ENCODE peak calls at places on chromosome 3, in four cellular contexts. One of them, this sample, is unnamed.

GRCh38 chr3:149512073-149512782 is 37.7 kb downstream of the TM4SF4 start:
- DNase-seq in SK-N-SH: peak
- DNase-seq in K562: peak
- DNase-seq in GM12878: no peak
- DNase-seq in this sample: no peak

GRCh38 chr3:87576752-87577151 is 300.4 kb upstream of the POU1F1 start:
- DNase-seq in SK-N-SH: no peak
- DNase-seq in K562: no peak
- DNase-seq in GM12878: no peak
- DNase-seq in this sample: no peak

GRCh38 chr3:188345223-188345622 is 191.3 kb downstream of the LPP start:
- DNase-seq in SK-N-SH: no peak
- DNase-seq in K562: no peak
- DNase-seq in GM12878: no peak
- DNase-seq in this sample: no peak

GRCh38 chr3:117052356-117052755 is 342.8 kb downstream of the TUSC7 start:
- DNase-seq in SK-N-SH: no peak
- DNase-seq in K562: no peak
- DNase-seq in GM12878: no peak
- DNase-seq in this sample: no peak

GRCh38 chr3:184481924-184482671 is 79.5 kb upstream of the EPHB3 start:
- DNase-seq in SK-N-SH: no peak
- DNase-seq in K562: no peak
- DNase-seq in GM12878: no peak
- DNase-seq in this sample: no peak

GRCh38 chr3:73625124-73625665 is 454 bp upstream of the PDZRN3 start:
- DNase-seq in SK-N-SH: peak
- DNase-seq in K562: no peak
- DNase-seq in GM12878: no peak
- DNase-seq in this sample: peak

GRCh38 chr3:59658236-59658635 is 608.4 kb upstream of the CFAP20DC start:
- DNase-seq in SK-N-SH: no peak
- DNase-seq in K562: no peak
- DNase-seq in GM12878: no peak
- DNase-seq in this sample: no peak

GRCh38 chr3:87900061-87900460 is 158.7 kb downstream of the CGGBP1 start:
- DNase-seq in SK-N-SH: peak
- DNase-seq in K562: no peak
- DNase-seq in GM12878: no peak
- DNase-seq in this sample: no peak

GRCh38 chr3:95715137-95715536 is 1099.3 kb upstream of the EPHA6 start:
- DNase-seq in SK-N-SH: no peak
- DNase-seq in K562: no peak
- DNase-seq in GM12878: no peak
- DNase-seq in this sample: no peak

GRCh38 chr3:184188080-184188479 is 2.1 kb downstream of the ABCF3 start:
- DNase-seq in SK-N-SH: no peak
- DNase-seq in K562: no peak
- DNase-seq in GM12878: no peak
- DNase-seq in this sample: no peak

GRCh38 chr3:49346797-49347251 is 7.0 kb upstream of the USP4 start:
- DNase-seq in SK-N-SH: no peak
- DNase-seq in K562: no peak
- DNase-seq in GM12878: no peak
- DNase-seq in this sample: no peak

GRCh38 chr3:148173836-148174235 is 523.9 kb upstream of the AGTR1 start:
- DNase-seq in SK-N-SH: no peak
- DNase-seq in K562: no peak
- DNase-seq in GM12878: peak
- DNase-seq in this sample: no peak

GRCh38 chr3:150469031-150469930 is 61.2 kb downstream of the TSC22D2 start:
- DNase-seq in SK-N-SH: no peak
- DNase-seq in K562: peak
- DNase-seq in GM12878: no peak
- DNase-seq in this sample: no peak

GRCh38 chr3:185824467-185825378 is at the start of gene IGF2BP2:
- DNase-seq in SK-N-SH: peak
- DNase-seq in K562: peak
- DNase-seq in GM12878: no peak
- DNase-seq in this sample: no peak

GRCh38 chr3:188220988-188221818 is 67.2 kb downstream of the LPP start:
- DNase-seq in SK-N-SH: no peak
- DNase-seq in K562: no peak
- DNase-seq in GM12878: no peak
- DNase-seq in this sample: no peak

GRCh38 chr3:189824629-189825312 is 193.6 kb downstream of the TP63 start:
- DNase-seq in SK-N-SH: no peak
- DNase-seq in K562: no peak
- DNase-seq in GM12878: no peak
- DNase-seq in this sample: no peak

GRCh38 chr3:38270606-38271005 is 5.0 kb downstream of the SLC22A13 start:
- DNase-seq in SK-N-SH: no peak
- DNase-seq in K562: no peak
- DNase-seq in GM12878: no peak
- DNase-seq in this sample: no peak

GRCh38 chr3:77189684-77190083 is 149.8 kb downstream of the ROBO2 start:
- DNase-seq in SK-N-SH: no peak
- DNase-seq in K562: no peak
- DNase-seq in GM12878: no peak
- DNase-seq in this sample: no peak

GRCh38 chr3:122767690-122768372 is 25.8 kb downstream of the HSPBAP1 start:
- DNase-seq in SK-N-SH: no peak
- DNase-seq in K562: no peak
- DNase-seq in GM12878: no peak
- DNase-seq in this sample: no peak

GRCh38 chr3:8589880-8590556 is 54.6 kb downstream of the SSUH2 start:
- DNase-seq in SK-N-SH: no peak
- DNase-seq in K562: no peak
- DNase-seq in GM12878: no peak
- DNase-seq in this sample: no peak

GRCh38 chr3:45546223-45546622 is 48.3 kb upstream of the LIMD1 start:
- DNase-seq in SK-N-SH: no peak
- DNase-seq in K562: no peak
- DNase-seq in GM12878: no peak
- DNase-seq in this sample: no peak

GRCh38 chr3:46874430-46874829 is 3.1 kb upstream of the PTH1R start:
- DNase-seq in SK-N-SH: no peak
- DNase-seq in K562: no peak
- DNase-seq in GM12878: no peak
- DNase-seq in this sample: no peak
- TF ChIP-seq YY1 in SK-N-SH: no peak
- TF ChIP-seq YY1 in K562: no peak
- TF ChIP-seq YY1 in GM12878: no peak
- TF ChIP-seq YY1 in this sample: no peak

GRCh38 chr3:94311651-94312050 is 248.8 kb downstream of the NSUN3 start:
- DNase-seq in SK-N-SH: no peak
- DNase-seq in K562: no peak
- DNase-seq in GM12878: no peak
- DNase-seq in this sample: no peak
- TF ChIP-seq NRF1 in SK-N-SH: no peak
- TF ChIP-seq NRF1 in K562: no peak
- TF ChIP-seq NRF1 in GM12878: no peak
- TF ChIP-seq NRF1 in this sample: no peak

GRCh38 chr3:115626711-115627110 is 3.4 kb downstream of the GAP43 start:
- DNase-seq in SK-N-SH: no peak
- DNase-seq in K562: no peak
- DNase-seq in GM12878: no peak
- DNase-seq in this sample: no peak

GRCh38 chr3:115623414-115623868 is at the start of gene GAP43:
- DNase-seq in SK-N-SH: peak
- DNase-seq in K562: no peak
- DNase-seq in GM12878: no peak
- DNase-seq in this sample: peak

GRCh38 chr3:115626006-115626409 is 2.7 kb downstream of the GAP43 start:
- DNase-seq in SK-N-SH: no peak
- DNase-seq in K562: no peak
- DNase-seq in GM12878: no peak
- DNase-seq in this sample: no peak

GRCh38 chr3:115624898-115625297 is 1.6 kb downstream of the GAP43 start:
- DNase-seq in SK-N-SH: no peak
- DNase-seq in K562: no peak
- DNase-seq in GM12878: no peak
- DNase-seq in this sample: no peak

DNA sequence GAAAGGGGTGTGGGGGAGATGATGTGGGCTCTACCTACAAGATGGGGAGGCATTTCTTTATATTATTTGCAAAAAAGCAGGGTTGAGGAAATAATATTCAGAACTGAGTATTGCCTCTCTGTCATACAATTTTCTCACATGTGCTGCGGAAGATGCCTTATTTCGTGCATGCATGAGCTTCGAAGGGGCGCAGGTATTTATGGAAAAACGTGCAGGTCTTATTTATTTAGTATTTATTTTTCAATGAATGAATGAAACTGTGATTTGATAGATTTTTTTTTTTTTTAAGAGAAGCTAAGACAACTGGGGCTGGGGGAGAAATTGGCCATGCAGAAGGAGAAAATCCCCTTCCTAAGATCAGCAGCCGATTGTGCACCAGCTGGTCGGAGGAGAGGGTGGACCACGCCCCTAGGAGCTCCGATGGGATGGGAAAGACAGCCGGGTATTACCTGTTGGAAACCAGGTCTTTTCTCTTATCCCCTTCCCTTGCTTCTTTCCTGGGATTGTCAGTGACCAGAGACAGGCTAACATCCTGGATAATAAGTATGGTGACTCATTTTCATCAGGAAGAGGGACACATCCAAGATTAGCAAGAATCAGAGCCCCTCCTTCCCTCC is 827 bp downstream of the GAP43 start:
- DNase-seq in SK-N-SH: no peak
- DNase-seq in K562: no peak
- DNase-seq in GM12878: no peak
- DNase-seq in this sample: peak
- TF ChIP-seq YY1 in SK-N-SH: no peak
- TF ChIP-seq YY1 in K562: no peak
- TF ChIP-seq YY1 in GM12878: no peak
- TF ChIP-seq YY1 in this sample: no peak

GRCh38 chr3:125140817-125141595 is 71.5 kb downstream of the SLC12A8 start:
- DNase-seq in SK-N-SH: peak
- DNase-seq in K562: no peak
- DNase-seq in GM12878: no peak
- DNase-seq in this sample: no peak
- TF ChIP-seq NRF1 in SK-N-SH: no peak
- TF ChIP-seq NRF1 in K562: no peak
- TF ChIP-seq NRF1 in GM12878: no peak
- TF ChIP-seq NRF1 in this sample: no peak

DNA sequence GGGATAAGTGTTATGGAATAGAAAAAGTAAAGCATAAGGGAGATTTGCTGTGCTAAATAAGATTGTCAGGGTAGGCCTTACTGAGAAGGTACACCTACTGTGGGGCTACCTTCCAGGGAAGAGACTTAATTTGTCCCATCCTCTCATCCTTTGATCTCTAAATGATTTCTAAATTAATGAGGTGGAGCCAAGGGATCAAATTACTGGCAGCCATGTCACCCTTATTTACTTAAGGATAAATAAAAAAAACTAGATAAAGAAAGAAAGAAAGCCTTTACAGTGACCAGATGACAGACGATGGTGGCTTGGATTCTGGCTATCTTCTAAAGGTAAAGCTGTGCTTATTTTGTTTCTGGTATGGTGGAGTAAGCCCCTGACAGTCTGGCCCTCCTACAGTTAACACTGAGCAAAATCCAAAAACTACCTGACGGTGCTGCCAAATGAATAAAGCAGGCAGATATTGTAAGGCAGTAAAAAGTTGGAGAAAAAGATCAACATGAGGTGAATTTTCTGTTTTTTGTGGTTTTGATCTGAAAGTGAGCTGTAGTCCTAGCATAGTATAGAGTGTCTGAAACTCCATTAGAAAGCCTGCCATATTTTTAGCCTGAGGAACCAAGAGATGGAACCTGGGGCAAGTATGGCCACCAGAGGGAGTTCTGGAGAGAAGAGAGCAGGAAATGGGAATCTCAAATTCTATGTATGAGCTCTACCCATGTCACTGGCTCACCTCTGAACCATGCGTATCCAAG is 285.1 kb upstream of the MANF start:
- DNase-seq in SK-N-SH: peak
- DNase-seq in K562: peak
- DNase-seq in GM12878: no peak
- DNase-seq in this sample: peak
- TF ChIP-seq YY1 in SK-N-SH: no peak
- TF ChIP-seq YY1 in K562: no peak
- TF ChIP-seq YY1 in GM12878: no peak
- TF ChIP-seq YY1 in this sample: peak

DNA sequence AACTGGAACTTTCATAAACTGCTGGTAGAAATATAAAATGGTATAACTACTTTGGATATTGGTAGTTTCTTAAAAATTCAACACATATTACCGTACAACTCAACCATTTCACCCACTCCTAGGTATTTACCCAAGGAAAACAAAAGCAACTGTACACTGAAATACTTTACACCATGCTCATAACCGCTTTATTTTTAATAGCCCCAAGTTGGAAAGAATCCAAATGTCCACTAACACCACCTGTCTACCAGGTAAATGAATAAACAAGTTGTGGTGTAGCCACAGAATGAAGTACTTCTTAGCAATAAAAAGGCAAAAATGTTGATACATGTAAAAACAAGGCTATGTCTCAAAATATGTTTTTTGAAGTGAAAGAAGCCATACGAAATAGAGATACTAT is 215.9 kb upstream of the PEX5L start:
- DNase-seq in SK-N-SH: no peak
- DNase-seq in K562: no peak
- DNase-seq in GM12878: no peak
- DNase-seq in this sample: no peak
- TF ChIP-seq NRF1 in SK-N-SH: no peak
- TF ChIP-seq NRF1 in K562: no peak
- TF ChIP-seq NRF1 in GM12878: no peak
- TF ChIP-seq NRF1 in this sample: no peak

GRCh38 chr3:140223631-140224030 is 288.6 kb downstream of the CLSTN2 start:
- DNase-seq in SK-N-SH: no peak
- DNase-seq in K562: no peak
- DNase-seq in GM12878: no peak
- DNase-seq in this sample: no peak
- TF ChIP-seq YY1 in SK-N-SH: no peak
- TF ChIP-seq YY1 in K562: no peak
- TF ChIP-seq YY1 in GM12878: no peak
- TF ChIP-seq YY1 in this sample: no peak

GRCh38 chr3:179809639-179810038 is 156.8 kb downstream of the USP13 start:
- DNase-seq in SK-N-SH: no peak
- DNase-seq in K562: no peak
- DNase-seq in GM12878: no peak
- DNase-seq in this sample: no peak

GRCh38 chr3:179806177-179806576 is 153.3 kb downstream of the USP13 start:
- DNase-seq in SK-N-SH: no peak
- DNase-seq in K562: no peak
- DNase-seq in GM12878: no peak
- DNase-seq in this sample: no peak

GRCh38 chr3:179812096-179812382 is 159.2 kb downstream of the USP13 start:
- DNase-seq in SK-N-SH: no peak
- DNase-seq in K562: no peak
- DNase-seq in GM12878: no peak
- DNase-seq in this sample: no peak

GRCh38 chr3:179811321-179812095 is 158.7 kb downstream of the USP13 start:
- DNase-seq in SK-N-SH: peak
- DNase-seq in K562: peak
- DNase-seq in GM12878: peak
- DNase-seq in this sample: peak

GRCh38 chr3:179807588-179807987 is 154.7 kb downstream of the USP13 start:
- DNase-seq in SK-N-SH: no peak
- DNase-seq in K562: no peak
- DNase-seq in GM12878: no peak
- DNase-seq in this sample: no peak
- TF ChIP-seq NRF1 in SK-N-SH: no peak
- TF ChIP-seq NRF1 in K562: no peak
- TF ChIP-seq NRF1 in GM12878: no peak
- TF ChIP-seq NRF1 in this sample: no peak

GRCh38 chr3:195207731-195208130 is 63.2 kb downstream of the XXYLT1 start:
- DNase-seq in SK-N-SH: no peak
- DNase-seq in K562: no peak
- DNase-seq in GM12878: no peak
- DNase-seq in this sample: no peak
- TF ChIP-seq YY1 in SK-N-SH: no peak
- TF ChIP-seq YY1 in K562: no peak
- TF ChIP-seq YY1 in GM12878: no peak
- TF ChIP-seq YY1 in this sample: no peak

This sample was measured in H1.